ENCODE peak calls at places on chromosomes 1 and 21, in nine cellular contexts. K is activated naive CD4-positive, alpha-beta T cell; A is NCI-H1436 treated with DMSO at 0.1 percent for 48 hours; I is activated naive CD8-positive, alpha-beta T cell treated with anti-CD3 and anti-CD28 coated beads, Interleukin-2, amount 50 U/mL, for 24 hours; X is activated T-helper 9 cell treated with anti-CD3 and anti-CD28 coated beads, Interleukin-2, amount 50 U/mL, for 16 hours; R is mammary epithelial cell; H is WTC11; P is stimulated activated naive CD4-positive, alpha-beta T cell treated with Interleukin-2 at 50 U/mL for 16 hours; N is HEK293T. E is an unnamed sample.

GRCh38 chr1:244264163-244264562 is 187.5 kb downstream of the ADSS2 start:
- DNase-seq in K (no peak), A (no peak), I (no peak), X (no peak), R (no peak), H (no peak), P (no peak), N (no peak), E (no peak)

GRCh38 chr21:29973258-29973657 is 33.5 kb upstream of the GRIK1 start:
- DNase-seq in K (no peak), A (no peak), I (no peak), X (no peak), R (no peak), H (no peak), P (no peak), N (no peak), E (no peak)

GRCh38 chr1:42179275-42179674 is 14.7 kb upstream of the GUCA2A start:
- DNase-seq in K (no peak), A (no peak), I (no peak), X (no peak), R (no peak), H (no peak), P (no peak), N (no peak), E (no peak)

GRCh38 chr1:2974701-2975301 is 46.5 kb upstream of the ACTRT2 start:
- DNase-seq in K (no peak), A (no peak), I (no peak), X (no peak), R (no peak), H (no peak), P (no peak), N (no peak), E (no peak)

GRCh38 chr1:168136709-168137514 is at the start of gene GPR161:
- DNase-seq in K (no peak), A (no peak), I (peak), X (no peak), R (peak), H (peak), P (peak), N (peak), E (no peak)

GRCh38 chr1:214402583-214403216 is 121.7 kb downstream of the SMYD2 start:
- DNase-seq in K (no peak), A (peak), I (no peak), X (no peak), R (no peak), H (no peak), P (no peak), N (no peak), E (no peak)

GRCh38 chr1:4084053-4084431 is 184.0 kb upstream of the C1orf174 start:
- DNase-seq in K (no peak), A (no peak), I (no peak), X (no peak), R (no peak), H (no peak), P (no peak), N (no peak), E (no peak)

GRCh38 chr1:196400478-196401453 is 207.5 kb downstream of the KCNT2 start:
- DNase-seq in K (no peak), A (no peak), I (no peak), X (no peak), R (peak), H (no peak), P (no peak), N (no peak), E (no peak)

GRCh38 chr1:40736085-40736531 is 44.6 kb downstream of the NFYC start:
- DNase-seq in K (no peak), A (no peak), I (no peak), X (no peak), R (peak), H (no peak), P (no peak), N (no peak), E (no peak)

GRCh38 chr1:158011714-158012113 is 18.3 kb downstream of the KIRREL1 start:
- DNase-seq in K (no peak), A (no peak), I (no peak), X (no peak), R (no peak), H (no peak), P (no peak), N (no peak), E (no peak)

GRCh38 chr1:245475116-245475515 is 320.3 kb downstream of the KIF26B start:
- DNase-seq in K (no peak), A (no peak), I (no peak), X (no peak), R (peak), H (no peak), P (no peak), N (no peak), E (no peak)

GRCh38 chr1:29801561-29801973 is 565.2 kb downstream of the PTPRU start:
- DNase-seq in K (no peak), A (no peak), I (no peak), X (no peak), R (no peak), H (no peak), P (no peak), N (peak), E (no peak)

GRCh38 chr1:211279340-211279739 is 20.2 kb downstream of the RCOR3 start:
- DNase-seq in K (no peak), A (no peak), I (no peak), X (no peak), R (no peak), H (no peak), P (no peak), N (no peak), E (no peak)

GRCh38 chr1:31224102-31224501 is 15.6 kb downstream of the NKAIN1 start:
- DNase-seq in K (no peak), A (no peak), I (no peak), X (no peak), R (no peak), H (no peak), P (no peak), N (no peak), E (no peak)

GRCh38 chr1:222357252-222357651 is 190.7 kb downstream of the HHIPL2 start:
- DNase-seq in K (no peak), A (no peak), I (no peak), X (no peak), R (no peak), H (peak), P (no peak), N (no peak), E (no peak)

GRCh38 chr1:234610061-234610581 is at the start of gene IRF2BP2:
- DNase-seq in K (peak), A (peak), I (peak), X (peak), R (peak), H (peak), P (peak), N (peak), E (peak)

GRCh38 chr1:27518808-27519207 is 28.8 kb upstream of the WASF2 start:
- DNase-seq in K (no peak), A (no peak), I (no peak), X (no peak), R (no peak), H (no peak), P (no peak), N (no peak), E (no peak)

GRCh38 chr1:171741872-171742576 is at the start of gene VAMP4:
- DNase-seq in K (peak), A (no peak), I (peak), X (peak), R (peak), H (peak), P (peak), N (peak), E (peak)

GRCh38 chr1:219810451-219810850 is 117.9 kb downstream of the SLC30A10 start:
- DNase-seq in K (no peak), A (no peak), I (no peak), X (no peak), R (no peak), H (no peak), P (no peak), N (no peak), E (no peak)

GRCh38 chr1:27351541-27352107 is 9.8 kb downstream of the SYTL1 start:
- DNase-seq in K (no peak), A (no peak), I (no peak), X (no peak), R (no peak), H (no peak), P (no peak), N (no peak), E (no peak)

GRCh38 chr1:234961468-234962339 is 166.9 kb downstream of the TOMM20 start:
- DNase-seq in K (no peak), A (no peak), I (no peak), X (no peak), R (no peak), H (no peak), P (no peak), N (no peak), E (no peak)